ENCODE peak calls at places on chromosomes 2 and 18, in ten cellular contexts. S is breast epithelium, N is transverse colon, P is HL-60, E is endothelial cell of umbilical vein, C is HCT116, X is K562, O is GM23338, Q is sigmoid colon, Z is Panc1. U is an unnamed sample. For H3K27me3, the result is how much of the 10 kb centered on the place peaks cover.

GRCh38 chr2:174180837-174181236 is 67.5 kb downstream of the OLA1 start:
- DNase-seq in X (no peak), Q (no peak), Z (no peak), S (no peak), C (no peak), E (peak), P (no peak), N (no peak), O (no peak), U (no peak)

GRCh38 chr2:72864500-72864899 is 22.7 kb upstream of the SPR start:
- DNase-seq in O (no peak), X (no peak), Q (no peak), S (no peak), C (no peak), P (no peak), Z (no peak), E (peak), N (no peak), U (no peak)

GRCh38 chr2:8505311-8505920 is 176.4 kb upstream of the ID2 start:
- DNase-seq in Z (no peak), C (no peak), P (no peak), N (no peak), S (no peak), Q (peak), X (no peak), E (no peak), O (no peak), U (no peak)

GRCh38 chr2:229270551-229271410 is at the start of gene PID1:
- DNase-seq in N (peak), Z (no peak), C (no peak), Q (peak), S (no peak), O (peak), E (no peak), P (no peak), X (no peak), U (no peak)

GRCh38 chr2:216916956-216917650 is 57.2 kb upstream of the TNP1 start:
- DNase-seq in P (no peak), N (no peak), O (no peak), Q (no peak), C (no peak), X (no peak), Z (no peak), E (no peak), S (no peak), U (no peak)

GRCh38 chr2:197969391-197969893 is 165.0 kb downstream of the PLCL1 start:
- DNase-seq in Z (no peak), Q (no peak), E (peak), C (no peak), S (no peak), P (no peak), O (no peak), N (no peak), X (peak), U (no peak)

GRCh38 chr2:113103958-113104627 is 23.3 kb upstream of the IL1RN start:
- DNase-seq in N (no peak), Z (no peak), E (no peak), O (no peak), Q (no peak), X (no peak), S (no peak), C (no peak), P (no peak), U (no peak)

GRCh38 chr2:37322368-37322767 is 2.3 kb downstream of the PRKD3 start:
- DNase-seq in C (no peak), E (peak), X (no peak), N (no peak), Q (no peak), Z (no peak), S (no peak), P (no peak), O (no peak), U (no peak)

GRCh38 chr2:33707312-33707711 is 108.2 kb upstream of the FAM98A start:
- DNase-seq in O (no peak), Q (no peak), N (no peak), X (no peak), C (no peak), Z (no peak), P (no peak), E (no peak), S (no peak), U (no peak)

GRCh38 chr18:33034941-33035340 is 262.1 kb upstream of the KLHL14 start:
- DNase-seq in O (no peak), S (no peak), P (no peak), N (no peak), X (no peak), C (no peak), E (peak), Z (no peak), Q (no peak), U (no peak)

GRCh38 chr2:26675651-26676255 is 16.8 kb upstream of the KCNK3 start:
- DNase-seq in X (no peak), S (no peak), N (no peak), O (no peak), P (no peak), Z (no peak), E (no peak), Q (peak), C (no peak), U (no peak)

GRCh38 chr2:216562689-216563435 is 64.2 kb downstream of the RPL37A start:
- DNase-seq in N (no peak), X (no peak), S (no peak), P (no peak), Q (no peak), E (no peak), Z (no peak), C (no peak), O (peak), U (no peak)

GRCh38 chr18:8478166-8478967 is 130.9 kb upstream of the RAB12 start:
- DNase-seq in S (no peak), Q (no peak), O (peak), X (peak), E (peak), N (peak), C (peak), P (peak), Z (peak), U (peak)

GRCh38 chr2:128642801-128643200 is 324.1 kb upstream of the HS6ST1 start:
- DNase-seq in Q (peak), N (no peak), X (no peak), E (no peak), C (no peak), Z (no peak), O (no peak), S (no peak), P (peak), U (peak)

GRCh38 chr2:239826376-239826775 is 198.8 kb downstream of the NDUFA10 start:
- DNase-seq in N (no peak), C (no peak), P (no peak), X (no peak), Z (no peak), S (peak), Q (no peak), E (no peak), O (no peak), U (peak)

GRCh38 chr2:25294573-25295462 is 46.9 kb downstream of the DNMT3A start:
- DNase-seq in C (peak), E (peak), N (peak), S (peak), Z (no peak), P (peak), O (no peak), Q (peak), X (no peak), U (peak)

GRCh38 chr2:235384624-235385023 is 109.2 kb upstream of the AGAP1 start:
- DNase-seq in C (no peak), X (no peak), N (no peak), S (no peak), O (peak), E (no peak), Q (no peak), P (no peak), Z (no peak), U (no peak)

GRCh38 chr2:126656311-126657145 is 570 bp downstream of the GYPC start:
- DNase-seq in C (no peak), X (peak), E (no peak), Z (no peak), P (peak), S (no peak), Q (no peak), N (peak), O (peak), U (no peak)

GRCh38 chr2:126653102-126653501 is 2.9 kb upstream of the GYPC start:
- DNase-seq in N (no peak), Q (no peak), C (no peak), X (peak), P (no peak), E (no peak), O (no peak), Z (no peak), S (no peak), U (no peak)

GRCh38 chr2:126655500-126656310 is at the start of gene GYPC:
- DNase-seq in C (no peak), Q (peak), E (no peak), N (peak), Z (no peak), O (peak), S (peak), P (peak), X (peak), U (peak)

GRCh38 chr2:126657146-126657635 is 1.2 kb downstream of the GYPC start:
- DNase-seq in C (no peak), E (no peak), Z (no peak), S (peak), X (peak), P (peak), O (peak), N (peak), Q (peak), U (peak)

GRCh38 chr2:126655066-126655465 is 892 bp upstream of the GYPC start:
- DNase-seq in X (peak), Q (no peak), N (no peak), C (no peak), P (peak), E (no peak), Z (no peak), S (no peak), O (no peak), U (no peak)
- H3K27me3 ChIP-seq in X (under half), Q (under half), N (under half), C (under half), P (under half), E (under half), Z (under half), S (under half), O (under half), U (under half)

GRCh38 chr2:169002151-169002738 is 28.9 kb downstream of the ABCB11 start:
- DNase-seq in O (no peak), C (no peak), Z (no peak), E (peak), S (no peak), P (no peak), Q (no peak), X (no peak), N (no peak), U (no peak)

GRCh38 chr2:169005080-169005598 is 26.0 kb downstream of the ABCB11 start:
- DNase-seq in N (no peak), Q (no peak), O (peak), P (no peak), X (no peak), E (no peak), Z (no peak), S (no peak), C (no peak), U (no peak)

GRCh38 chr2:169007941-169008340 is 23.2 kb downstream of the ABCB11 start:
- DNase-seq in E (peak), X (no peak), Q (no peak), Z (no peak), P (no peak), C (no peak), S (no peak), N (no peak), O (peak), U (no peak)

GRCh38 chr2:169006665-169007064 is 24.5 kb downstream of the ABCB11 start:
- DNase-seq in Q (no peak), N (no peak), O (no peak), C (no peak), E (no peak), X (no peak), S (no peak), Z (no peak), P (no peak), U (no peak)

GRCh38 chr2:169005994-169006393 is 25.1 kb downstream of the ABCB11 start:
- DNase-seq in Q (no peak), Z (no peak), P (no peak), O (no peak), E (no peak), C (no peak), N (no peak), X (no peak), S (no peak), U (no peak)
- TF ChIP-seq POLR2AphosphoS5 in Q (no peak), Z (no peak), P (no peak), O (no peak), E (no peak), C (no peak), N (no peak), X (no peak), S (no peak), U (no peak)

GRCh38 chr2:97360202-97360601 is 229.5 kb downstream of the ANKRD36B start:
- DNase-seq in X (no peak), P (no peak), O (peak), E (no peak), Q (no peak), N (no peak), C (no peak), Z (no peak), S (no peak), U (no peak)

GRCh38 chr2:97355176-97355575 is 234.5 kb downstream of the ANKRD36B start:
- DNase-seq in X (no peak), P (no peak), C (no peak), N (no peak), O (no peak), S (no peak), Z (no peak), E (no peak), Q (no peak), U (no peak)

GRCh38 chr2:97354576-97354975 is 235.1 kb downstream of the ANKRD36B start:
- DNase-seq in N (no peak), X (no peak), Z (no peak), C (no peak), O (no peak), P (no peak), Q (no peak), S (no peak), E (no peak), U (no peak)

DNA sequence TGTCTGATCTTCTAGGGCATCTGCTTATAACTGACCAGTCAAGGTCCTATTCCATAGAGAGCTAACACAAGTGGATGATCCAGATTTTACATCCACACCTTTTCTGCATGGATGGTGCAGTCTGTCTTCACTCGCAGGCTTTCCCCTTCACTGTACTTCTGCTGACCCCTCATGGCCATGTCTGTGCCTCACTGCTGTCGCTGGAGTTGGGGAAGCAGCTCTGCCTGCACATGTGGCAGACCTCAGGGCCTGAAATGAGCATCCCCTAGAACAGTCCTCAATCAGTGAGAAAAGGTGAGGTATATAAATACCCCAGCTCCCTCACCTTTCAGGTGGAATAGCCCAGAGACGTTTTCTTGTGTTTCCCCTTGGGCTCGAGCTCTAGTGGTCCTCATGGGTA is 233.8 kb downstream of the ANKRD36B start:
- DNase-seq in C (no peak), P (no peak), E (no peak), S (no peak), X (no peak), O (peak), N (no peak), Q (no peak), Z (no peak), U (no peak)
- TF ChIP-seq CTCF in C (peak), P (no peak), E (peak), S (no peak), X (no peak), O (peak), N (no peak), Q (no peak), Z (no peak), U (no peak)

GRCh38 chr2:10075101-10075500 is 5.1 kb downstream of the CYS1 start:
- DNase-seq in X (no peak), O (no peak), Q (no peak), C (no peak), N (no peak), Z (no peak), E (no peak), P (no peak), S (no peak), U (no peak)

GRCh38 chr2:10076511-10076910 is 3.7 kb downstream of the CYS1 start:
- DNase-seq in S (no peak), Z (no peak), O (no peak), N (no peak), Q (no peak), C (no peak), X (no peak), E (no peak), P (no peak), U (no peak)

GRCh38 chr2:10073706-10074105 is 6.5 kb downstream of the CYS1 start:
- DNase-seq in N (no peak), O (no peak), P (peak), C (no peak), E (no peak), Z (no peak), Q (no peak), X (no peak), S (no peak), U (no peak)

GRCh38 chr2:10076988-10077527 is 3.2 kb downstream of the CYS1 start:
- DNase-seq in C (no peak), E (no peak), Q (no peak), X (no peak), Z (no peak), N (no peak), O (no peak), P (no peak), S (no peak), U (no peak)

DNA sequence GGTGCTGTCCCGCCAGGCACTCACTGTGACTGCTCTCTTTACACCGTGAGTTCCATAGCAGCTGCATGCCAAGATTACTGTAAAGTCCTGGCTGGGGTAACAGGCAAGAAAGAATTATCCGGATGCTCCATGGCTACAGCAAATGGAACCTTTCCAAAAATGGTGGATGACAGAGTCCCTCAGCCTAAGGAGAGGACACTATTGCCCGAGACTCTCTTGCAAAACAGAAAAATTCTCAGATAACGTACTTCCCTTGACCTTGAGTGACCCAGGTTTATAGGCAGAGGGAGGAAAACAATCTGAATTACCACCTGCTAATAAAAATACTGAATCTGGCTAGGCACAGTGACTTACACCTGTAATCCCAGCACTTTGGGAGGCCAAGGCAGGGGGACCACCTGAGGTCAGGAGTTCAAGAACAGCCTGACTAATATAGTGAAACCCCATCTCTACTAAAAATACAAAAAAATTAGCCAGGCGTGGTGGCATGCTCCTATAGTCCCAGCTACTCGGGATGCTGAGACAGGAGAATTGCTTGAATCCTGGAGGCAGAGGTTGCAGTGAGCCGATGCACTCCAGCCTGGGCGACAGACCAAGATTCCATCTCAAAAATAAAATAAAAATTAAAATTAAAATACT is 4.5 kb downstream of the CYS1 start:
- DNase-seq in Z (no peak), N (no peak), S (no peak), E (no peak), C (no peak), O (no peak), Q (no peak), X (no peak), P (no peak), U (no peak)
- H3K27me3 ChIP-seq in Z (under half), N (half or more), S (under half), E (under half), C (under half), O (under half), Q (under half), X (half or more), P (under half), U (under half)

DNA sequence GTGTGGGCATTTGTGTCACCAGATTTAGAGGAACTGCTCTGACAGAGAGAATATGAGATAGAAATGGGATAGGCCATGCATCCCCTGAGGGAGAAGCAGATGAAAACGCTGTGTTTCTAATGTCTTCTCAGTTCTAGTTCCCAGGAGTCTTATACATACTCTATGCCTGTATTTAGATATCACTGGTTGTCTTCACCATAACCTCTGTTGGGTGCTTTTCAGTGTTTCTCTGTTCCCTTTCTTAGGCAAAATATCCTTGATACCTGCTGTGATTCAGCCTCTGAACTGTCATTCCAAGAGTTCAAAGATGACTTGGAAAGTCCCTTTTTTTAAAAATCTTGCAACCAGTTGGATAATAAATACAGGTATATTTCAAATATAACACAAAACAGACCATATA is 246.8 kb upstream of the SLC39A10 start:
- DNase-seq in N (no peak), X (no peak), S (no peak), Z (no peak), P (peak), Q (no peak), C (no peak), E (no peak), O (peak), U (no peak)
- TF ChIP-seq POLR2AphosphoS5 in N (no peak), X (no peak), S (no peak), Z (no peak), P (no peak), Q (no peak), C (no peak), E (no peak), O (no peak), U (no peak)